ENCODE peak calls at places on chromosomes 4 and X, in nine cellular contexts. W is OCI-LY7, E is PC-9, G is astrocyte of the spinal cord, J is MM.1S, M is uterus, X is mucosa of descending colon, Z is astrocyte, P is upper lobe of left lung. R is an unnamed sample.

GRCh38 chr4:48779095-48779997 is 733 bp downstream of the FRYL start:
- DNase-seq in W (peak), E (no peak), G (peak), J (peak), M (peak), X (peak), Z (peak), P (peak), R (no peak)

GRCh38 chr4:138188406-138189084 is 53.6 kb downstream of the SLC7A11 start:
- DNase-seq in W (no peak), E (no peak), G (no peak), J (no peak), M (no peak), X (no peak), Z (peak), P (no peak), R (no peak)

GRCh38 chrX:73850124-73851013 is 287.4 kb downstream of the CHIC1 start:
- DNase-seq in W (no peak), E (no peak), G (peak), J (peak), M (peak), X (no peak), Z (peak), P (no peak), R (no peak)

GRCh38 chrX:102063445-102064074 is 61.9 kb upstream of the TCEAL2 start:
- DNase-seq in W (peak), E (no peak), G (peak), J (no peak), M (no peak), X (no peak), Z (no peak), P (no peak), R (no peak)

GRCh38 chr4:6771229-6771671 is 11.3 kb upstream of the KIAA0232 start:
- DNase-seq in W (no peak), E (peak), G (no peak), J (no peak), M (peak), X (no peak), Z (no peak), P (no peak), R (no peak)

GRCh38 chr4:74623041-74623440 is 171.3 kb downstream of the BTC start:
- DNase-seq in W (peak), E (no peak), G (no peak), J (peak), M (no peak), X (no peak), Z (no peak), P (no peak), R (no peak)

GRCh38 chr4:10354746-10355145 is 102.5 kb downstream of the ZNF518B start:
- DNase-seq in W (no peak), E (peak), G (no peak), J (no peak), M (no peak), X (no peak), Z (no peak), P (no peak), R (no peak)

GRCh38 chrX:131791608-131792355 is 231.3 kb upstream of the STK26 start:
- DNase-seq in W (no peak), E (no peak), G (no peak), J (no peak), M (no peak), X (no peak), Z (no peak), P (no peak), R (no peak)

GRCh38 chr4:98688416-98689290 is 30.2 kb upstream of the TSPAN5 start:
- DNase-seq in W (no peak), E (peak), G (peak), J (peak), M (no peak), X (no peak), Z (peak), P (no peak), R (no peak)

GRCh38 chr4:54073481-54073880 is 9.1 kb upstream of the CHIC2 start:
- DNase-seq in W (no peak), E (no peak), G (no peak), J (no peak), M (no peak), X (no peak), Z (peak), P (no peak), R (no peak)

GRCh38 chr4:121034010-121034409 is 38.3 kb downstream of the NDNF start:
- DNase-seq in W (no peak), E (no peak), G (peak), J (no peak), M (no peak), X (no peak), Z (peak), P (no peak), R (no peak)

GRCh38 chr4:170420255-170420693 is 330.5 kb upstream of the AADAT start:
- DNase-seq in W (peak), E (no peak), G (no peak), J (no peak), M (no peak), X (no peak), Z (peak), P (no peak), R (no peak)

GRCh38 chr4:24979554-24979953 is 51.2 kb downstream of the LGI2 start:
- DNase-seq in W (no peak), E (no peak), G (no peak), J (no peak), M (no peak), X (no peak), Z (no peak), P (no peak), R (no peak)
- H3K4me3 ChIP-seq in W (no peak), E (no peak), G (no peak), J (peak), M (no peak), X (no peak), Z (no peak), P (peak), R (no peak)

DNA sequence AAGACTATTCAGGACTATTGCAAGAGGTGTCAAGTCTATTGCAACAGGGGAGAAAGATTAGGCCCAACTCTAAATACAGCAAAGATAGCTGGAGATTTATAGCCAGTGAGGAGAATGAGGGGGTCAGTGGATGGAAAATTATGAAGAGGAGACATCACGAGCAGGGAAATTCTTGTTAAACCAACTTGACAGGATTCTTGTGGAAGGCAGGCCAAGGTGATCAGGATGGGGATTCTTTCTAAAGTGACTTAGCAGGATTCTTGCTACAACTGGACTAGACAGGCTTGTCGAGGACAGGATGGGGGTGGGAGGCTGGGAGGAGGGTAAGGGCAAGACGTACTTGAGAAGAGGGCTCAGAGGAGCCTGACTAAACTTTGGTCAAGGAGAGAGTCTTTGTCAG is 89.0 kb downstream of the PHEX start:
- DNase-seq in W (no peak), E (peak), G (no peak), J (no peak), M (no peak), X (no peak), Z (no peak), P (no peak), R (no peak)
- TF ChIP-seq CTCF in W (no peak), E (no peak), G (no peak), J (no peak), M (no peak), X (no peak), Z (no peak), P (no peak), R (no peak)

GRCh38 chr4:109703664-109704351 is 563 bp upstream of the CASP6 start:
- DNase-seq in W (no peak), E (peak), G (no peak), J (no peak), M (no peak), X (no peak), Z (no peak), P (no peak), R (peak)
- H3K4me3 ChIP-seq in W (peak), E (peak), G (peak), J (peak), M (peak), X (peak), Z (peak), P (peak), R (peak)

DNA sequence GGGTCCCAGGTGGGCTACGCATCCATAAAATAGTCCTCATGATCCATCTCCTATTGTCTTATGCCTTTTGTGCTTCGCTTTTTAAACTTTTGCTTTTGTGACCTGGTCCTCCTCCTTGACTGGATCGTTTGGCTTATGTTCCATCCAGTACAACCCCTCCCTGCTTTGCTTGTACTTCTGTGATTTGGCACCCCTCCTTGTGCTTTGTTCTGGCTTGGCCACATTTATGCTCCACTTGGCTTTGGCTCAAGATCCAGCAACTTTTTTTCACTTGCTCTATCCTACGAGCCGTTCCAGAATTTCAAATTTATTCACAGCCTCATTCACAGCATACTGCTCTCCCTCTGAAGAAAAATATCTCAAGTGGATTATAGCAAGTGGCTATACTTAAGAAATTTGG is 28.0 kb upstream of the GLRA2 start:
- DNase-seq in W (no peak), E (no peak), G (peak), J (no peak), M (peak), X (no peak), Z (no peak), P (no peak), R (no peak)
- TF ChIP-seq CTCF in W (no peak), E (no peak), G (no peak), J (no peak), M (no peak), X (no peak), Z (no peak), P (no peak), R (no peak)

DNA sequence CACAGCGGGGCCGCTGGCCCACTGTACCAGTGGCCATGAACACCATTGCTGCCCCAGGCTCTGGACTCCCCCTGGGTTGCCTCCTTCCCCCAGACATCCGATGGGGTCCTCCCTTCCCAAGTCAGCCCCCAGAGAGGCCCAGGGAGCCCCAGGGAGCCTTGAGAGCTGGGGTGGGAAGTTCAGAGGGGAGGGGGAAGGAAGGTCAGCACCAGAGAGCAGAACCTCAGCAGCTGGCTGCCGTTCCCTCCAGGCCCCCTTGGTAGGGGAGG is 464 bp upstream of the ARHGAP4 start:
- DNase-seq in W (no peak), E (no peak), G (no peak), J (no peak), M (no peak), X (peak), Z (no peak), P (no peak), R (no peak)
- H3K4me3 ChIP-seq in W (peak), E (peak), G (no peak), J (peak), M (no peak), X (peak), Z (no peak), P (peak), R (peak)

GRCh38 chr4:67762091-67762490 is 7.9 kb upstream of the GNRHR start:
- DNase-seq in W (no peak), E (no peak), G (peak), J (peak), M (no peak), X (no peak), Z (peak), P (no peak), R (no peak)
- TF ChIP-seq CTCF in W (no peak), E (no peak), G (no peak), J (no peak), M (no peak), X (no peak), Z (no peak), P (no peak), R (no peak)

GRCh38 chr4:186701788-186702187 is 21.9 kb downstream of the FAT1 start:
- DNase-seq in W (no peak), E (no peak), G (no peak), J (no peak), M (no peak), X (no peak), Z (no peak), P (peak), R (no peak)
- H3K4me3 ChIP-seq in W (no peak), E (no peak), G (no peak), J (no peak), M (no peak), X (no peak), Z (no peak), P (no peak), R (no peak)

DNA sequence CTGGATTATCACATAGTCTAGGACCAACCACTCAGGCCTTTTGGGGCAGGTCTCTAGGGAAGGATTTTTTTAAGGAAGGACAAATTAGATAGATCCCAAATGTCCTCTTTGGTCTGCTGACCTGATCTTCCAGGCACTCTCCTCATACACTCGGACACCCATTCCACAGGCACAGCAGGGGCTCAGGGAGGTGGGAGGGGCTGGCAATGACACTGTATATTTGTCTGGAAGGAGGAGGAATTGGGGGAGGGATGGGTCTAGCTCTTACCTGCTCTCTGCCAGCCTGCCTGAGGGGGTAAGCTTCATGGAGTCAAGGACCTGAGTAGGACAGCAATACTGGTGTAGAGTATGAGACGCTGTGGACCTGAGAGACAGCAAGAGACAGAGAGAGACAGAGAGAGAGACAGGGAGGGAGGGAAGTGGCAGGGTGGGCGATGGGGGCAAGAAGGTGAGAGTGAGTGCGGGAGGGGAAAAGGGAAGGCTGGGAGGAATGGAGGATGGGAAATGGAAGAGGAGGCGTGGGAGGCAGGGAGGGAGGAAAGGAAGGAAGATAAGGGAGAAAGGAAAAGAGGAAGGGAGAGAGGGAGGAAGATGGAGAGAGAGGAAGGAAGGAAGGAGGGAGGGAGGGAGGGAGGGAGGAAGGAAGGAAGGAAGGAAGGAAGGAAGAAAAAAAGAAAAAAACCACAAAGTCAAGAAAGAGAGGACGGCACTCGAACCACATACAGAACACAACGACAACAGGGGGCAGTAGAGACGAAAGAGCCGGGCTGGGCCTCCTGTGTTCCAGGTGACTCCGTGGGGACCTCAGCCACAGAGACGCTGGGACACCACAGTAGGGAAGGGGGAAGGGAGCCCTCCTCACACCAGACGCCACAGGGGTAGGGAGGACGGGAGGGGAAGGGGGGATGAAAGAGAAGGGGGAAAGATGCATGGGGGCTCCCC is 1.8 kb downstream of the IQSEC2 start:
- DNase-seq in W (no peak), E (no peak), G (no peak), J (no peak), M (no peak), X (no peak), Z (no peak), P (no peak), R (no peak)
- TF ChIP-seq CTCF in W (no peak), E (no peak), G (peak), J (no peak), M (no peak), X (no peak), Z (no peak), P (no peak), R (peak)

GRCh38 chr4:133149932-133150642 is 993 bp downstream of the PCDH10 start:
- DNase-seq in W (no peak), E (no peak), G (peak), J (no peak), M (no peak), X (no peak), Z (no peak), P (no peak), R (no peak)
- H3K4me3 ChIP-seq in W (no peak), E (no peak), G (peak), J (no peak), M (peak), X (no peak), Z (peak), P (peak), R (peak)

R was measured in kidney epithelial cell.